ENCODE peak calls at places on chromosomes 6 and 20, in ten cellular contexts. N, F, G, E, Y, X, V, T, L and B are unnamed samples.

GRCh38 chr6:39342692-39343460 is 20.4 kb upstream of the KCNK16 start:
- DNase-seq in N (peak; percentile 20), F (no peak), G (no peak), E (no peak), Y (no peak), X (no peak), V (no peak), T (no peak), L (no peak), B (no peak)

GRCh38 chr6:56719310-56719709 is 76.6 kb upstream of the DST start:
- DNase-seq in N (no peak), F (no peak), G (peak; percentile 90), E (no peak), Y (no peak), X (no peak), V (no peak), T (no peak), L (no peak), B (no peak)

GRCh38 chr20:58361549-58361948 is 27.5 kb upstream of the VAPB start:
- DNase-seq in N (no peak), F (no peak), G (no peak), E (peak; percentile 51), Y (no peak), X (no peak), V (no peak), T (no peak), L (no peak), B (no peak)

GRCh38 chr6:9657994-9658393 is 756.9 kb downstream of the TFAP2A start:
- DNase-seq in N (no peak), F (no peak), G (no peak), E (peak; percentile 81), Y (no peak), X (no peak), V (no peak), T (no peak), L (no peak), B (no peak)

GRCh38 chr6:1901556-1901955 is 291.8 kb downstream of the FOXC1 start:
- DNase-seq in N (no peak), F (no peak), G (no peak), E (peak; percentile 88), Y (no peak), X (no peak), V (no peak), T (no peak), L (no peak), B (peak; percentile 42)

GRCh38 chr20:20546402-20546801 is 166.0 kb downstream of the RALGAPA2 start:
- DNase-seq in N (no peak), F (no peak), G (no peak), E (no peak), Y (no peak), X (no peak), V (no peak), T (no peak), L (no peak), B (no peak)

GRCh38 chr20:36399147-36399968 is 93.2 kb downstream of the DLGAP4 start:
- DNase-seq in N (no peak), F (peak; percentile 77), G (peak; percentile 73), E (peak; percentile 11), Y (peak; percentile 78), X (no peak), V (no peak), T (no peak), L (peak; percentile 7), B (no peak)

GRCh38 chr6:115216835-115217234 is 843.9 kb downstream of the FRK start:
- DNase-seq in N (no peak), F (no peak), G (no peak), E (no peak), Y (no peak), X (no peak), V (no peak), T (no peak), L (no peak), B (no peak)

GRCh38 chr6:28693033-28693750 is 167.5 kb downstream of the GPX5 start:
- DNase-seq in N (no peak), F (no peak), G (no peak), E (peak; percentile 4), Y (no peak), X (no peak), V (no peak), T (no peak), L (no peak), B (no peak)

GRCh38 chr20:32872266-32872665 is 13.5 kb downstream of the EFCAB8 start:
- DNase-seq in N (no peak), F (no peak), G (no peak), E (no peak), Y (no peak), X (no peak), V (no peak), T (no peak), L (no peak), B (no peak)

GRCh38 chr6:39228992-39229767 is at the start of gene KCNK5:
- DNase-seq in N (peak; percentile 69), F (peak; percentile 84), G (peak; percentile 17), E (peak; percentile 2), Y (peak; percentile 98), X (peak; percentile 86), V (peak; percentile 97), T (no peak), L (peak; percentile 43), B (no peak)

GRCh38 chr6:104548297-104548696 is 311.4 kb downstream of the HACE1 start:
- DNase-seq in N (no peak), F (no peak), G (no peak), E (no peak), Y (no peak), X (no peak), V (no peak), T (no peak), L (no peak), B (no peak)

GRCh38 chr20:62658593-62659159 is 16.4 kb downstream of the SLCO4A1 start:
- DNase-seq in N (peak; percentile 19), F (no peak), G (no peak), E (no peak), Y (no peak), X (no peak), V (peak; percentile 79), T (no peak), L (no peak), B (no peak)

GRCh38 chr6:108874470-108875160 is 26.4 kb downstream of the ARMC2 start:
- DNase-seq in N (no peak), F (no peak), G (peak; percentile 49), E (peak; percentile 46), Y (no peak), X (no peak), V (no peak), T (peak; percentile 66), L (peak; percentile 57), B (no peak)

DNA sequence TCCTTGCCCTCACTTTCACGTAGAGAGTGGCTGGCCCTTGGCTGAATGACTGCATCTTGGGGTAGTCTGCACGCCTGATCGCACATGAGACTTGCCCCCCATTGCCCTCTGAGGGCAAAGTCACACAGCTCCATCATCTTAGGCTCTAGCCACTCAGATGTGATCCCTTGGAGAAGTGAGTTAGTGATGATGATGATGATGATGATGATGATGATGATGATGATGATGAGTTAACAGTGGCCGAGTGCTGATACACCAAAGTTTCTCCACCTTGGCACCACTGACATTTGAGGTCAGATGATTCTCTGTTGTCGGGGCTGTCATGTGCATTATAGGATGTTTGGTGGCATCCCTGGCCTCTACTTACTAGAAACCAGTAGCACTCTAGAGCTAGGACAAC is 84.0 kb downstream of the PREX1 start:
- DNase-seq in N (no peak), F (no peak), G (no peak), E (no peak), Y (no peak), X (no peak), V (no peak), T (no peak), L (no peak), B (no peak)
- H3K36me3 ChIP-seq in N (peaks cover 3% of the 10 kb centered on the region), F (no peaks in the 10 kb centered on the region), G (peaks cover 33% of the 10 kb centered on the region), E (no peaks in the 10 kb centered on the region), Y (peaks cover 2% of the 10 kb centered on the region), X (no peaks in the 10 kb centered on the region), V (peaks cover 17% of the 10 kb centered on the region), T (no peaks in the 10 kb centered on the region), L (peaks cover 3% of the 10 kb centered on the region), B (peaks cover 35% of the 10 kb centered on the region)

GRCh38 chr6:26158581-26159416 is 71.6 kb downstream of the HFE start:
- DNase-seq in N (peak; percentile 66), F (peak; percentile 67), G (peak; percentile 67), E (peak; percentile 46), Y (peak; percentile 38), X (peak; percentile 72), V (peak; percentile 72), T (peak; percentile 74), L (peak; percentile 55), B (no peak)
- TF ChIP-seq POLR2A in N (no peak), F (no peak), G (no peak), E (no peak), Y (no peak), X (no peak), V (no peak), T (no peak), L (peak; percentile 12), B (no peak)

GRCh38 chr6:16274519-16275229 is 36.3 kb downstream of the GMPR start:
- DNase-seq in N (no peak), F (no peak), G (no peak), E (no peak), Y (no peak), X (no peak), V (no peak), T (no peak), L (no peak), B (no peak)
- H3K27ac ChIP-seq in N (no peak overlapping the region), F (no peak overlapping the region), G (no peak overlapping the region), E (no peak overlapping the region), Y (no peak overlapping the region), X (no peak overlapping the region), V (no peak overlapping the region), T (no peak overlapping the region), L (no peak overlapping the region), B (no peak overlapping the region)

DNA sequence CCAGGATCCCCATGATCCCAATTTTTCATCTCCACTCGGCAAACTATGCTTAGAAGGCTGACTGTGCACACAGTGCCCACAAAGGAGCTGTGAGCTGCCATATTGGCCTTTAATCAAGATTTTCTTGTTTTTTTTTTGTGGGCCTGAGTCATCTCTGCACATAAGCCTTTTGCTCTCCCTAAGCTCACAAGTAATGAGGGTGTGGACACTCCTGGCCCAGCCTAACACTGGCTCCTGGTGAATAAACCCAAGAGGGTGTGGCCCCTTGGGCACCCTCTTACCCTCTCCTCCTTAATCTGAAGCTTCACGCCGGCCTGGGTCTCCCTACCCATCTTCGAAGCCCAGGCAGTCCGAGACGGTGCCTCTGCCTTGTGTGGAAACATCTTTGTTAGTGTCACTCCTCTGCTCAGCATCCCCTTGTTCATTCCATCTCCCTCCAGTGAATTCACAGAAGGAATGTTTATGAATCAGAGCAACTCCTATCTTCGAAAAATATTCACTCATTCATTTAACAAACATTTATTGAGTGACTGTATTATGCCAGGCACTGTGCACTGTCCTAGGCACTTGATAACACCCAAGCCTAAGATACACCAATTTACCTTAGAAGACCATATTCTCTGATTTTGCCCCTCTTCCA is 22.2 kb upstream of the MRPS10 start:
- DNase-seq in N (no peak), F (no peak), G (no peak), E (peak; percentile 53), Y (no peak), X (no peak), V (no peak), T (no peak), L (no peak), B (no peak)
- H3K36me3 ChIP-seq in N (peaks cover 57% of the 10 kb centered on the region), F (no peaks in the 10 kb centered on the region), G (no peaks in the 10 kb centered on the region), E (peaks cover 34% of the 10 kb centered on the region), Y (no peaks in the 10 kb centered on the region), X (no peaks in the 10 kb centered on the region), V (peaks cover 7% of the 10 kb centered on the region), T (no peaks in the 10 kb centered on the region), L (no peaks in the 10 kb centered on the region), B (peaks cover 33% of the 10 kb centered on the region)